ENCODE peak calls at places on chromosomes 3 and 15, in ten cellular contexts. D is IMR-90, V is bronchial epithelial cell, O is fibroblast of mammary gland, A is foreskin fibroblast, Q is heart left ventricle, W is upper lobe of right lung, M is BJ, R is OCI-LY7, X is WERI-Rb-1. F is an unnamed sample.

GRCh38 chr3:8885806-8886205 is 77.5 kb downstream of the RAD18 start:
- DNase-seq in D (peak), V (no peak), O (no peak), A (peak), Q (no peak), W (no peak), M (no peak), R (no peak), X (no peak), F (no peak)

GRCh38 chr15:62087671-62088360 is 21.0 kb downstream of the C2CD4A start:
- DNase-seq in D (no peak), V (peak), O (peak), A (no peak), Q (no peak), W (no peak), M (no peak), R (no peak), X (no peak), F (peak)

GRCh38 chr15:38842991-38843610 is 278.5 kb upstream of the RASGRP1 start:
- DNase-seq in D (peak), V (no peak), O (no peak), A (peak), Q (no peak), W (no peak), M (no peak), R (no peak), X (no peak), F (no peak)

GRCh38 chr3:41198526-41198925 is 779 bp upstream of the CTNNB1 start:
- DNase-seq in D (no peak), V (no peak), O (no peak), A (peak), Q (peak), W (no peak), M (no peak), R (no peak), X (peak), F (peak)

GRCh38 chr3:140449591-140450256 is 228.1 kb upstream of the TRIM42 start:
- DNase-seq in D (no peak), V (no peak), O (no peak), A (no peak), Q (no peak), W (no peak), M (no peak), R (no peak), X (no peak), F (no peak)

GRCh38 chr3:58640700-58641372 is 25.7 kb downstream of the FAM3D start:
- DNase-seq in D (peak), V (peak), O (peak), A (peak), Q (peak), W (peak), M (peak), R (peak), X (peak), F (peak)

GRCh38 chr15:69557340-69558137 is 104.9 kb downstream of the RPLP1 start:
- DNase-seq in D (peak), V (peak), O (peak), A (peak), Q (no peak), W (no peak), M (peak), R (no peak), X (peak), F (no peak)

GRCh38 chr15:95734422-95735316 is 595.8 kb upstream of the NR2F2 start:
- DNase-seq in D (no peak), V (peak), O (no peak), A (no peak), Q (no peak), W (no peak), M (no peak), R (no peak), X (no peak), F (no peak)

GRCh38 chr15:69082041-69082502 is 67.6 kb downstream of the NOX5 start:
- DNase-seq in D (peak), V (no peak), O (peak), A (peak), Q (peak), W (no peak), M (no peak), R (no peak), X (no peak), F (no peak)

GRCh38 chr3:185423178-185423577 is 60.2 kb downstream of the MAP3K13 start:
- DNase-seq in D (peak), V (peak), O (peak), A (peak), Q (no peak), W (no peak), M (no peak), R (peak), X (no peak), F (no peak)

GRCh38 chr15:60605879-60606304 is 127.0 kb upstream of the ICE2 start:
- DNase-seq in D (peak), V (no peak), O (peak), A (peak), Q (peak), W (no peak), M (peak), R (no peak), X (no peak), F (no peak)

GRCh38 chr15:101242160-101242998 is 9.5 kb downstream of the CHSY1 start:
- DNase-seq in D (peak), V (peak), O (peak), A (peak), Q (no peak), W (no peak), M (no peak), R (peak), X (no peak), F (peak)

DNA sequence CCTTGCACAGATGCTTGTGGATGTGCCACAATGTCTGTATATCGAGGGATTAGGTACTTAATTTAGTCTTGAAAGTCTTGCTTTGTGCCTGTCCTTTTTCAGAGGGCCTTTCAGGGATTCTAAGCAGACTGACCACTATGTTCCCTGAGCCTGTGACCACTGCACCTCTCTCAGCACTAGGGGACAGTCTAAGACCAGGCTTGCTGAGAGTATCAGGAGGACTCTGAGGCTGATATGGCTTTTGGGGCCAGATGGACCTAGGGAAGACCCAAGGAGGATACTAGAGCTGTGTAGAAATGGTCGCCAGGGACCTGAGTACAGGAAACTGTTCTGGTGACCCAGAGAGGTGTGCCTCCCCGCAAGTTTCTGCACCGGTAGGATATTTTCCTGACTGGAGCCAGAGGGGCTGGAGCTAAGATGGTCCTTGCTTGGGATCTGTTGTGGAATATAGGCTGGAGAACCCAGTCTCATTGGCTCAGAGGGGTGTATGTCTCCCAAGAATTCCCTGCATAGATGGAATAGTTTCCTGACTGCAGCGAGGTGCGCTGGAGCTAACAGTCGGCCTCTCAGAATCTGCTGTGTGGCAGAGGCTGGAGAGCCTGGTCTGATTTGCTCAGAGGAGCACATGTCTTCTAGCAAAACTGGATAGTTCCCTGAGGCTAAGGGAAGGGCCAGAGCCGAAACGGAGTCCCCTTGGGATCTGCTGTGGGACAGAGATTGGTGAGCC is 213.2 kb upstream of the DCBLD2 start:
- DNase-seq in D (peak), V (peak), O (peak), A (peak), Q (no peak), W (no peak), M (no peak), R (peak), X (peak), F (no peak)
- TF ChIP-seq CTCF in D (peak), V (peak), O (peak), A (peak), Q (no peak), W (no peak), M (peak), R (peak), X (peak), F (no peak)

GRCh38 chr3:71647751-71648150 is 64.2 kb upstream of the FOXP1 start:
- DNase-seq in D (no peak), V (peak), O (no peak), A (no peak), Q (no peak), W (no peak), M (no peak), R (no peak), X (no peak), F (no peak)

GRCh38 chr3:71650372-71650771 is 66.8 kb upstream of the FOXP1 start:
- DNase-seq in D (no peak), V (no peak), O (no peak), A (no peak), Q (no peak), W (no peak), M (no peak), R (no peak), X (no peak), F (no peak)

GRCh38 chr3:71649757-71650156 is 66.2 kb upstream of the FOXP1 start:
- DNase-seq in D (no peak), V (no peak), O (no peak), A (no peak), Q (no peak), W (no peak), M (no peak), R (no peak), X (no peak), F (peak)

GRCh38 chr3:71651625-71652024 is 68.1 kb upstream of the FOXP1 start:
- DNase-seq in D (no peak), V (no peak), O (no peak), A (no peak), Q (no peak), W (no peak), M (no peak), R (no peak), X (no peak), F (no peak)

GRCh38 chr3:71652786-71653419 is 69.4 kb upstream of the FOXP1 start:
- DNase-seq in D (peak), V (peak), O (peak), A (peak), Q (peak), W (no peak), M (no peak), R (peak), X (peak), F (peak)
- TF ChIP-seq CTCF in D (peak), V (peak), O (peak), A (peak), Q (peak), W (peak), M (peak), R (peak), X (peak), F (peak)

DNA sequence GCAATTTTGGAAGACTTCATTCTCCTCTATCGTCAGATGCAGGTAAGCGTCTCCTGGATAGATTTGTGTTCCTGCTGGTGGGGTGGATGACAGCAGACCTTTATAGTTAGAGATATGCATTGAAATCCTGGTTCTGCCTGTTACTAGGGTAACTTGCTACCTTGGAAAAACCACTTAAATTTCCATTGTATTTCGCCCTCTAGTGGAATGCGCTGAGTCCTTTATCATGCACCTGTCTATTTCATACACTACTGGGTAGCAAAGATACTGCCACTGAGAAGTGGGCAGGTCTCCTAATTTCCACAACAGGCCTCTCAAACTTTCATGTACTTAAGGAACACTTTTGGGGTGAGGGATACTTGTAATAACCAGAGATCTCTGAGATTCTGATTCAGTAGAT is 209.5 kb upstream of the SUCLG2 start:
- DNase-seq in D (peak), V (peak), O (peak), A (peak), Q (no peak), W (no peak), M (no peak), R (peak), X (peak), F (no peak)
- TF ChIP-seq CTCF in D (peak), V (no peak), O (peak), A (peak), Q (no peak), W (no peak), M (peak), R (peak), X (peak), F (no peak)

GRCh38 chr3:52983336-52983807 is 62.5 kb downstream of the SFMBT1 start:
- DNase-seq in D (no peak), V (no peak), O (no peak), A (no peak), Q (no peak), W (no peak), M (no peak), R (peak), X (no peak), F (peak)

GRCh38 chr3:52990637-52991036 is 55.2 kb downstream of the SFMBT1 start:
- DNase-seq in D (no peak), V (no peak), O (no peak), A (no peak), Q (no peak), W (no peak), M (no peak), R (no peak), X (no peak), F (no peak)

GRCh38 chr3:52986049-52986448 is 59.8 kb downstream of the SFMBT1 start:
- DNase-seq in D (peak), V (no peak), O (peak), A (peak), Q (no peak), W (no peak), M (no peak), R (no peak), X (no peak), F (no peak)

GRCh38 chr3:52983828-52984227 is 62.0 kb downstream of the SFMBT1 start:
- DNase-seq in D (no peak), V (no peak), O (no peak), A (no peak), Q (no peak), W (no peak), M (no peak), R (no peak), X (no peak), F (no peak)

GRCh38 chr3:52986938-52987337 is 58.9 kb downstream of the SFMBT1 start:
- DNase-seq in D (peak), V (peak), O (peak), A (peak), Q (no peak), W (no peak), M (no peak), R (peak), X (no peak), F (no peak)
- TF ChIP-seq CTCF in D (peak), V (peak), O (peak), A (peak), Q (peak), W (peak), M (peak), R (peak), X (peak), F (peak)

GRCh38 chr15:81068516-81068915 is 65.6 kb upstream of the CFAP161 start:
- DNase-seq in D (no peak), V (no peak), O (no peak), A (no peak), Q (no peak), W (no peak), M (no peak), R (no peak), X (no peak), F (no peak)

GRCh38 chr15:81071705-81072104 is 62.4 kb upstream of the CFAP161 start:
- DNase-seq in D (no peak), V (no peak), O (no peak), A (no peak), Q (no peak), W (no peak), M (no peak), R (no peak), X (no peak), F (no peak)

GRCh38 chr15:81069909-81070308 is 64.2 kb upstream of the CFAP161 start:
- DNase-seq in D (no peak), V (no peak), O (no peak), A (no peak), Q (peak), W (no peak), M (no peak), R (no peak), X (peak), F (no peak)

GRCh38 chr15:81071130-81071529 is 62.9 kb upstream of the CFAP161 start:
- DNase-seq in D (peak), V (peak), O (peak), A (peak), Q (no peak), W (no peak), M (peak), R (no peak), X (no peak), F (no peak)

GRCh38 chr15:81069356-81069755 is 64.7 kb upstream of the CFAP161 start:
- DNase-seq in D (no peak), V (no peak), O (no peak), A (no peak), Q (no peak), W (no peak), M (no peak), R (no peak), X (peak), F (no peak)
- TF ChIP-seq CTCF in D (no peak), V (no peak), O (no peak), A (no peak), Q (no peak), W (no peak), M (no peak), R (no peak), X (no peak), F (no peak)

DNA sequence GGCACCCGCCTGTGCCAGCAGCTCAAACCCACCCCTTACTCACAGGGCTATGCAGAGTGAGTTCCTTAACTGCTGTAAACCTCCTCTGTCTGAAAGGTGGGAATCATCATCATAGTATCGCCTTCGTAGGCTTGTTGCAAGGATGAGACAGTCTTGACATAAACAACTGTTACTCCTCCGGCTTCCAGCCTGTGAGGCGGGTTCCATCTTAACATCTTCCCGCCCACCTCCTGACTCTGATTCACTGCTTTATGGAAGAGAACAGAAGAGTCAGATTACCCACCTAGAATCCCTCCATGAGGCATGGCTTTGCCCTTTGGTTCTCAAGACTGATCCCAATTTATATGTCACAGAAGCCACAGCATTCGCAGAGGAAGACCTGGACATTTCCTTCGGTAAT is 21.9 kb downstream of the POLR2M start:
- DNase-seq in D (peak), V (no peak), O (no peak), A (no peak), Q (no peak), W (no peak), M (no peak), R (no peak), X (no peak), F (no peak)
- TF ChIP-seq CTCF in D (no peak), V (no peak), O (no peak), A (no peak), Q (no peak), W (no peak), M (no peak), R (no peak), X (no peak), F (no peak)

GRCh38 chr3:141845407-141846049 is 30.9 kb upstream of the ATP1B3 start:
- DNase-seq in D (no peak), V (no peak), O (no peak), A (no peak), Q (no peak), W (no peak), M (no peak), R (peak), X (peak), F (peak)
- TF ChIP-seq CTCF in D (no peak), V (no peak), O (no peak), A (no peak), Q (no peak), W (no peak), M (no peak), R (peak), X (peak), F (peak)

GRCh38 chr3:177889158-177889557 is 647.1 kb upstream of the KCNMB2 start:
- DNase-seq in D (no peak), V (no peak), O (no peak), A (no peak), Q (no peak), W (no peak), M (no peak), R (no peak), X (no peak), F (no peak)

GRCh38 chr3:177887475-177887874 is 648.8 kb upstream of the KCNMB2 start:
- DNase-seq in D (no peak), V (no peak), O (no peak), A (no peak), Q (no peak), W (no peak), M (no peak), R (no peak), X (no peak), F (no peak)

GRCh38 chr3:177894021-177894690 is 642.1 kb upstream of the KCNMB2 start:
- DNase-seq in D (no peak), V (no peak), O (no peak), A (peak), Q (no peak), W (no peak), M (no peak), R (no peak), X (no peak), F (no peak)

GRCh38 chr3:177898185-177898584 is 638.1 kb upstream of the KCNMB2 start:
- DNase-seq in D (no peak), V (no peak), O (no peak), A (no peak), Q (no peak), W (no peak), M (no peak), R (no peak), X (no peak), F (no peak)

DNA sequence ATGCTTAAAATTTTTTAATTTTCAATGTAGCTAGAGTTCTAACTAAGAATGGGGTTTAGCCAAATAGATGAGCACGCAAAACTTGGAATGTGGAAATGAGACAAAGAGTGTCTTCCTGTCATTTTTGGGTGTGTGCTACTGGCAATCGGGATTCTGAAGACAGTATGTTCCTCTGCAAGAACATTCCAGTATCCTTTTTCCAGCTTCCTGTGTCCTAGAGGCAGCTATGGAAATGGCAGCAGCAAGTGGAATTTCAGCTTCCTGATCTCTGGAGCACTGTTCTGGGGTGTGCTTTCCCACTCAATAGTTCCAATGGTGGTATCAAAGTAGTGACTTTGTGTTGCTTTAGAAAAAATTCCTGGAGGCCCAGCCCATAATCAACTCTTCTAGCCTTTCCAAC is 642.9 kb upstream of the KCNMB2 start:
- DNase-seq in D (no peak), V (no peak), O (no peak), A (peak), Q (no peak), W (no peak), M (no peak), R (no peak), X (no peak), F (no peak)
- TF ChIP-seq CTCF in D (no peak), V (no peak), O (peak), A (peak), Q (no peak), W (peak), M (peak), R (no peak), X (no peak), F (no peak)

DNA sequence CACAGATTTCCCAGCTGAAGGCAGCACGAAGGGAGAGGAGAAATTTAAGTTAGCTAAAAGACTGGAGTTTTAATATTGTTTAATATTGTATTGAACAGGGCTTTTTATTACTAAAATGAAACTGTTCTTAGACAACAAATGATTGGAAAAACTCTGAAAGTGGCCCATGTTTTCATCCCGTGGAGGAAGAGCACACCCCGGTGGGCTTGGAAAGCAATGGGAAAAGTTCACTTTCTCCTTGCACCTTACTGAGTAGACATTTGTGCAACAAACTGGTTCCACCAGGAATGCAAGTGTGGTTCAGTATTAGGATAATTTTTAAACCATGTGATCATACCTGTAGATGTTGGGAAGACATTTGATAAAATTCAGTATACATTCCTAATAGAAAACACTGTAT is 8.2 kb upstream of the ESYT3 start:
- DNase-seq in D (peak), V (no peak), O (peak), A (peak), Q (no peak), W (no peak), M (no peak), R (no peak), X (no peak), F (no peak)
- TF ChIP-seq CTCF in D (peak), V (no peak), O (peak), A (peak), Q (peak), W (peak), M (peak), R (peak), X (peak), F (no peak)

GRCh38 chr3:195895078-195895899 is 13.1 kb downstream of the TNK2 start:
- DNase-seq in D (peak), V (no peak), O (no peak), A (peak), Q (peak), W (peak), M (no peak), R (peak), X (peak), F (peak)
- TF ChIP-seq CTCF in D (peak), V (peak), O (no peak), A (no peak), Q (no peak), W (no peak), M (peak), R (no peak), X (peak), F (no peak)